ENCODE peak calls at places on chromosomes 4 and X, in six cellular contexts. E is heart left ventricle, Z is substantia nigra, V is RWPE1, F is tibial nerve, I is kidney. T is an unnamed sample.

GRCh38 chrX:12223650-12224049 is 85.4 kb downstream of the FRMPD4 start:
- DNase-seq in E (no peak), Z (no peak), V (peak), F (no peak), I (no peak), T (no peak)

GRCh38 chr4:146153964-146154536 is 21.5 kb upstream of the LSM6 start:
- DNase-seq in E (no peak), Z (no peak), V (no peak), F (no peak), I (no peak), T (no peak)

GRCh38 chrX:17397074-17397473 is 22.1 kb downstream of the NHS start:
- DNase-seq in E (no peak), Z (no peak), V (no peak), F (no peak), I (no peak), T (no peak)

GRCh38 chr4:92066485-92066884 is 237.3 kb upstream of the GRID2 start:
- DNase-seq in E (no peak), Z (no peak), V (no peak), F (no peak), I (no peak), T (no peak)

GRCh38 chrX:55839480-55839879 is 121.9 kb downstream of the RRAGB start:
- DNase-seq in E (no peak), Z (no peak), V (no peak), F (no peak), I (no peak), T (no peak)

GRCh38 chr4:70559216-70559830 is 32.7 kb upstream of the AMBN start:
- DNase-seq in E (peak), Z (peak), V (peak), F (no peak), I (no peak), T (no peak)

GRCh38 chr4:6591781-6592180 is 16.8 kb downstream of the MAN2B2 start:
- DNase-seq in E (no peak), Z (no peak), V (no peak), F (no peak), I (peak), T (no peak)

GRCh38 chr4:3630934-3631585 is 98.8 kb upstream of the LRPAP1 start:
- DNase-seq in E (no peak), Z (no peak), V (no peak), F (no peak), I (peak), T (no peak)

GRCh38 chr4:34250562-34250961 is 1993.8 kb downstream of the ARAP2 start:
- DNase-seq in E (no peak), Z (no peak), V (no peak), F (no peak), I (no peak), T (no peak)

GRCh38 chr4:7108660-7109059 is 40.8 kb upstream of the GRPEL1 start:
- DNase-seq in E (no peak), Z (no peak), V (no peak), F (no peak), I (no peak), T (no peak)

GRCh38 chrX:53047228-53047627 is 1.4 kb upstream of the GPR173 start:
- DNase-seq in E (no peak), Z (no peak), V (no peak), F (no peak), I (no peak), T (no peak)

GRCh38 chrX:53045002-53045401 is 3.6 kb upstream of the GPR173 start:
- DNase-seq in E (no peak), Z (no peak), V (no peak), F (no peak), I (no peak), T (no peak)

GRCh38 chrX:53050841-53051240 is 2.3 kb downstream of the GPR173 start:
- DNase-seq in E (no peak), Z (no peak), V (no peak), F (no peak), I (no peak), T (no peak)

GRCh38 chrX:53048169-53049126 is at the start of gene GPR173:
- DNase-seq in E (peak), Z (peak), V (no peak), F (peak), I (peak), T (no peak)

DNA sequence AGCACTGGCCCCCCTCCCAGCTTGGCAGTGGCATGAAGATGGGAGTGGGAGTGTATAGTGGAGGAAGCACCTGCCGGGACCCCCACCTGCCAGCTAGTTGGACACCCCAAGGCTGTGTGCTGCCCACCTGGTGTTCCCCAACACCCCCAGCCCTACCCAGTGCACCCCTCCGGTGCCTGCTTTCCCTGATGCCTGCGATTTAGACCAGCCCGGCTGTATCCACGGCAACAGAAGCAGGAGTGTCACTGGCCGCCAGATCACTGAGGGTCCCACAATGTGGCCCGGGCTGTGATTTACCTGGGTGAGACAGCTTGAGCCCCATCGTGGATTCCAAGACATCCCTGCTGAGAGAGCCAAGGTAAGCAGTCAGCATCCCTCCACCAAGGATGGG is 533 bp downstream of the GPR173 start:
- DNase-seq in E (no peak), Z (no peak), V (no peak), F (no peak), I (no peak), T (no peak)
- H3K27ac ChIP-seq in E (no peak), Z (no peak), V (peak), F (peak), I (no peak), T (no peak)

DNA sequence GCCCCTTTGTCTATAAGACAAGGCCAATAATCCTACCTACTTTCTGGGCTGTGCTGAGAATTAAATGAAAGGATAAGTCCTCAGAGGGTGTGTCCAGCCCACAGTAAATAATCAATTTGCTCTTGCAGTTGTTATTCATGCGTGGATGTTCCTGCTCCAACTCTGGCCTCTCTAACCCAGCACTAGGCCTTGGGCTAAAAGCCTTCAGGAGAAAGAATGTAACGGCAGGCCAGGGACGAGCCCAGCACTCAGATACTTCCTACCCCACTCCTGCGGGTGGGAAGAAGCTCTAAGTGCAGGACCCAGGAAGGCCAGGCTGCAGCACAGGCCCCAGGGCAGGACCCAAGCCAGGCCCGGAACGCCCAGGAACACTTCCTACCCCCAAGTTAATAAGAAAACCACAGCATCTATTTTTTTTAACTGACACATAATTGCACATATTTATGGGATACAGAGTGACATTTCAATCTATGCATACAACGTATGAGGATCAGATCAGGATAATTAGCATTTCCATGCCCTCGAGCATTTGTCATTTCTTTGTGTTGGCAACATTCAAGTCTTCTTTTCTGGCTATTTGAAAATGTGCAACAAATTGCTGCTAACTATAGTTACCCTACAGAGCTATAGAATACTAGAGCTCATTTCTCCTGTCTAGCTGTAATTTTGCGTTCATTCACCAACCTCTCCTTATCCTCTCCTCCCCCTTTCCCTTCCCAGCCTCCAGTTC is 179.5 kb upstream of the RBPJ start:
- DNase-seq in E (no peak), Z (no peak), V (no peak), F (no peak), I (no peak), T (no peak)
- H3K27ac ChIP-seq in E (no peak), Z (peak), V (no peak), F (peak), I (no peak), T (no peak)

DNA sequence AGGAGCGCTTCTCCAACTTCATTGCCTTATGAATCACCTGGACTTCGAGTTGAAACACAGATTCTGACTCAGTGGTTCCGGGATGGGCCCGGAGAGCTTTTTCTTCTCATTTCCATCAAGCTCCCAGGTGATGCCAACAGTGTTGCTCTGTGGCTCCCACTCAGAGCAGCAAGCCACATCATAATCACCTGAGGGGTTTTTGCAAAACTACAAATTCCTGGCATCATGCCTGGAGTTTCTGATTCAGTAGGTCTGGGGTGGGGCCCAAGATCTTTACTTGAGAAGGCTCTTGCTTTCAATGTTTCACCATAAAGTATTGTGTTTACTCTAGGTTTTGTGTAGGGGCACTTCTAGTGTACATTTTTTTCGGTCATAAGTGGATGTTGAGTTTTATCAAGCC is 7.0 kb downstream of the MTM1 start:
- DNase-seq in E (no peak), Z (no peak), V (peak), F (no peak), I (no peak), T (peak)
- H3K27ac ChIP-seq in E (no peak), Z (no peak), V (peak), F (no peak), I (no peak), T (peak)

GRCh38 chr4:118968006-118968405 is 79.4 kb downstream of the SYNPO2 start:
- DNase-seq in E (peak), Z (peak), V (no peak), F (peak), I (peak), T (no peak)

GRCh38 chr4:118964891-118965411 is 76.3 kb downstream of the SYNPO2 start:
- DNase-seq in E (no peak), Z (no peak), V (no peak), F (no peak), I (peak), T (no peak)

GRCh38 chr4:118957683-118958082 is 69.0 kb downstream of the SYNPO2 start:
- DNase-seq in E (no peak), Z (no peak), V (no peak), F (no peak), I (no peak), T (no peak)

GRCh38 chr4:118967393-118967792 is 78.7 kb downstream of the SYNPO2 start:
- DNase-seq in E (no peak), Z (no peak), V (no peak), F (no peak), I (no peak), T (no peak)

GRCh38 chr4:118962540-118962939 is 73.9 kb downstream of the SYNPO2 start:
- DNase-seq in E (no peak), Z (no peak), V (no peak), F (no peak), I (no peak), T (no peak)
- H3K27ac ChIP-seq in E (no peak), Z (no peak), V (no peak), F (no peak), I (no peak), T (no peak)

DNA sequence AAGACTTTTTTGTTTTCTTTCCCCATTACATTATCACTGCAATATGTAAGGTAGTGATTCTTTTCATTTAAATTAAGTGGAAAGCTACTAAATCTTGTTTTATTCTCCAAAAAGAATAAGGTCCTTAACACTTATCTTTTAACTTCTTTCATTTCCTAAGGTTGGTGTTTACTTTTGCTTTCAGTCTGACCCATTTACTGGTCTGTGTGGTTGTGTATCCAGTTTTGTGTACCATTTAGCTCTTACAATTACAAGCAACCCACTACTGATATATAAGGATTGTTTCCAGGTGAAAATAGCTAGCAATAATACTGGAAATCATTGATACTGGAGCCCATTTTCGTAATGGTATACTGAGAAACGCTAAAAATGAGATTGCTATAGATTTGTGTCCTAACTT is 123.1 kb upstream of the CXorf66 start:
- DNase-seq in E (no peak), Z (no peak), V (no peak), F (no peak), I (no peak), T (no peak)
- H3K27ac ChIP-seq in E (no peak), Z (no peak), V (no peak), F (no peak), I (no peak), T (no peak)

GRCh38 chr4:37978509-37978908 is 18.3 kb downstream of the PTTG2 start:
- DNase-seq in E (no peak), Z (no peak), V (no peak), F (no peak), I (no peak), T (no peak)
- H3K27ac ChIP-seq in E (peak), Z (no peak), V (peak), F (peak), I (peak), T (no peak)

DNA sequence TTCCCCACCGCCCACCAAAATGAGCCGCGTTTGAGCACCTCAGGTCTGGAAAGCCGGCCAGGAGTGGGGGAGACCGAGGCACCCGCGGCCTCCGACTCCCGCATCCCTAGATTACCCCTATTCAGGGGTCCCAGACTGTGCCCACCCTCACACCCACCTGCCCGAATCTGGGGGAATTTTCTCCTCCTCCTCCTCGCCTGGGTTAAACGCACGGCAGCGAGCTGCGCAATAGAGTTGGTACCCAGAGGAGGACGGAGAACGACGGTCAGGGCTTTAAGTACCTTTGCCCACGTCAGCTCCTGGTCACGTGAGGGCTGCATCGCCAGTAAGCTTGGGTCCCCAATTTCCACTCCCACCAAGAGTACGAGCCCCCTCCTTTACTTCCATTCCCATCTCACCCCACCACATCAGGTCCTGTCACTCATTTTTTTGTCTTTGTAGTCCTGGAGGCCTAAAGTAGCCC is at the start of gene ARMCX2:
- DNase-seq in E (peak), Z (peak), V (no peak), F (peak), I (peak), T (no peak)
- H3K27ac ChIP-seq in E (peak), Z (peak), V (peak), F (peak), I (peak), T (no peak)

DNA sequence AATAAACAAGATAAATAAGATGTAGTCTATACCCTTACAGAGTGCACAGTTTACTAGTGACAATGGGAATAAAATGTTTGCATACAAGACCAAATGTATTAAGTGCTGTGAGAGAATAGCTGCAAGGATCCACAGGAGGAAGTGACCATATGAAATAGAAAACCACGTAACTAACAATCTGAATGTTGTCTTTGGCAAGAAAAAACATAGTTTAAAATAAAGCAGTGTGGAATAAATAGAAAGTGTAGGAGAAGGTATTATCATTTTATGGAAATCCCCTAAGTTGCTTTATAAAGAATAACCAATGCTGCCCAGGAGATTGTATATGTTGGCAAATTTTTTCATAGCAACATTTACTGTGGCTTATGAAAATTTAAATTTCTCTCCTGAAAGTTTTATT is 116.1 kb downstream of the PCDH7 start:
- DNase-seq in E (no peak), Z (no peak), V (no peak), F (no peak), I (no peak), T (no peak)
- H3K27ac ChIP-seq in E (no peak), Z (no peak), V (no peak), F (no peak), I (no peak), T (no peak)

GRCh38 chrX:150899191-150899757 is 806 bp upstream of the CD99L2 start:
- DNase-seq in E (peak), Z (peak), V (peak), F (peak), I (peak), T (no peak)
- H3K27ac ChIP-seq in E (peak), Z (peak), V (peak), F (peak), I (no peak), T (peak)

DNA sequence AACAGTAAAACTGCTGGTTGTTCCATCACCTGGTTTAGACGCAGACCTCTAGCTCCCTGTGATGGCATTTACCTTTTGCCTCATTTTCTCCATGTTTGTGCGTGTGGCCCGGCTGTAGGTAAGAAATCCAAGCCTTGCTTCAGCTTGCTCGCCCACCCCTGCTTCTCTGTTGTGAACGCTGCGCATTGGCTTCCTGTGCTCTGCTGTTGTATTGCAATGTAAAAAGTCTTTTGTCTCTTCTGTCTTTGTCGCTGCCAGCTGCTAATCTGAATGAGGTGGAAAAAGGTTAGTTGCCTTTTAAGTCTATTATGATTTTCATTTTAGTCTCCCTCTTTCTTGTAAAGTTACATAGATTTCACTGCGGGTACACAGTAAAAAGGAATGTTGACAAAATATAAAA is 127.3 kb upstream of the PACRGL start:
- DNase-seq in E (no peak), Z (no peak), V (no peak), F (no peak), I (no peak), T (no peak)
- H3K27ac ChIP-seq in E (no peak), Z (no peak), V (no peak), F (no peak), I (no peak), T (no peak)